ENCODE peak calls at places on chromosome 6, in four cellular contexts. One of them, this sample, is unnamed.

GRCh38 chr6:167669870-167670802 is 156.6 kb upstream of the AFDN start:
- DNase-seq in tibial artery: no peak
- DNase-seq in PC-9: no peak
- DNase-seq in BJ: no peak
- DNase-seq in this sample: no peak

GRCh38 chr6:140744648-140745320 is 1370.3 kb upstream of the CITED2 start:
- DNase-seq in tibial artery: no peak
- DNase-seq in BJ: no peak
- DNase-seq in PC-9: peak; percentile 41
- DNase-seq in this sample: no peak

GRCh38 chr6:123208111-123208510 is 212.1 kb downstream of the CLVS2 start:
- DNase-seq in tibial artery: no peak
- DNase-seq in PC-9: no peak
- DNase-seq in BJ: no peak
- DNase-seq in this sample: no peak

GRCh38 chr6:29071831-29072723 is 15.0 kb downstream of the OR2B3 start:
- DNase-seq in tibial artery: no peak
- DNase-seq in BJ: no peak
- DNase-seq in PC-9: no peak
- DNase-seq in this sample: no peak

GRCh38 chr6:70413829-70414494 is 654 bp downstream of the FAM135A start:
- DNase-seq in BJ: no peak
- DNase-seq in tibial artery: no peak
- DNase-seq in PC-9: no peak
- DNase-seq in this sample: no peak

GRCh38 chr6:53397283-53397682 is 48.5 kb upstream of the ELOVL5 start:
- DNase-seq in BJ: no peak
- DNase-seq in PC-9: no peak
- DNase-seq in tibial artery: no peak
- DNase-seq in this sample: no peak

GRCh38 chr6:71537717-71538116 is 249.1 kb downstream of the OGFRL1 start:
- DNase-seq in tibial artery: no peak
- DNase-seq in PC-9: no peak
- DNase-seq in BJ: no peak
- DNase-seq in this sample: no peak

GRCh38 chr6:134021396-134022122 is 30.9 kb downstream of the SLC2A12 start:
- DNase-seq in PC-9: no peak
- DNase-seq in BJ: no peak
- DNase-seq in tibial artery: no peak
- DNase-seq in this sample: no peak

GRCh38 chr6:167795874-167796667 is 30.6 kb upstream of the AFDN start:
- DNase-seq in tibial artery: no peak
- DNase-seq in PC-9: no peak
- DNase-seq in BJ: no peak
- DNase-seq in this sample: no peak

GRCh38 chr6:137734005-137734874 is 132.8 kb upstream of the TNFAIP3 start:
- DNase-seq in PC-9: no peak
- DNase-seq in BJ: no peak
- DNase-seq in tibial artery: no peak
- DNase-seq in this sample: no peak

GRCh38 chr6:126618639-126619331 is 278.9 kb downstream of the CENPW start:
- DNase-seq in PC-9: no peak
- DNase-seq in tibial artery: no peak
- DNase-seq in BJ: no peak
- DNase-seq in this sample: no peak

GRCh38 chr6:117549606-117550005 is 52.7 kb downstream of the GOPC start:
- DNase-seq in PC-9: no peak
- DNase-seq in BJ: no peak
- DNase-seq in tibial artery: no peak
- DNase-seq in this sample: no peak

GRCh38 chr6:50889912-50890311 is 71.2 kb downstream of the TFAP2B start:
- DNase-seq in BJ: no peak
- DNase-seq in PC-9: no peak
- DNase-seq in tibial artery: no peak
- DNase-seq in this sample: no peak

GRCh38 chr6:24910331-24910849 is 25.4 kb downstream of the RIPOR2 start:
- DNase-seq in tibial artery: no peak
- DNase-seq in BJ: no peak
- DNase-seq in PC-9: no peak
- DNase-seq in this sample: no peak

GRCh38 chr6:42251911-42252637 is 34.4 kb upstream of the MRPS10 start:
- DNase-seq in BJ: peak; percentile 7
- DNase-seq in tibial artery: no peak
- DNase-seq in PC-9: peak; percentile 38
- DNase-seq in this sample: no peak

GRCh38 chr6:10720229-10720959 is 2.5 kb upstream of the TMEM14C start:
- DNase-seq in tibial artery: peak; percentile 70
- DNase-seq in PC-9: no peak
- DNase-seq in BJ: no peak
- DNase-seq in this sample: no peak

GRCh38 chr6:44051516-44051915 is 75.7 kb downstream of the MRPL14 start:
- DNase-seq in tibial artery: no peak
- DNase-seq in PC-9: peak; percentile 81
- DNase-seq in BJ: no peak
- DNase-seq in this sample: no peak

DNA sequence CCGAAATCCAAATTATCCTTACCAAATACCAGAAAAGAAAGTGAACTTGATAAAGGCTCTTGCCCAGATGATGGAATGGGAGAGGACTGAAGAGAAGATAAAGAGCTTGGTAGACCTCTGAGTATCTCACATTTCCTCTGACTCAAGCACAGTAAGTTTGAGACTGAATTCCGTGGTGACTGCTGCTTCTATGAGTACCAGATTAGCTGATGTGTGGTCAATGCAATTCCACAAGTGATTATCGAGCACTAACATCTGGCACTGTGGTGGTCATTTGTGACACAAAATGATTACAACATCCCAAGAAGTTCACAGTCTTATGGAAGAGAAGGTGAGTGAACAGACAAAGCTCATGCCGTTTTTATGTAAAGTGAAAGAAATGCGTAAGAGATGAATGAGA is 2.6 kb upstream of the RPS6KA2 start:
- DNase-seq in tibial artery: no peak
- DNase-seq in BJ: no peak
- DNase-seq in PC-9: no peak
- DNase-seq in this sample: no peak
- H3K4me3 ChIP-seq in tibial artery: no peak overlapping the region
- H3K4me3 ChIP-seq in BJ: no peak overlapping the region
- H3K4me3 ChIP-seq in PC-9: no peak overlapping the region
- H3K4me3 ChIP-seq in this sample: no peak overlapping the region

DNA sequence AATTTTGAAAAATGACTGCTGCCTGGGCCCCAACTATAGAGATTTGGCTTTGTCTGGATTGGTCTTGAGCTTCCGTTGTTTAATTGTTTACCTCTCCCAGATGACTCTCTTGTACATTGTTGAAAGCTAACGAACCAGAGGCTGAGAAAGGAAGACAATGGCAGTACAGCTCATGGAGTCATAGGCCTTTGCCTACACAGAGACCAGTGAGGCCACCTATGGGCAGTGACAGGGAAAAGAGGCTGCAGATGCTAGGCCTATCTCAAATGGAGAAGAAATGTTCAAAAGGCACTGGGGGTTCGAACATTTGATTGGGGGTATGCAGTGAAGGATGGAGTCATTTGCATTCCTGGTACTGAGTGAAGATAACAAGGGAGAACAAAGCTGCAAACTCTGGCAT is 29.1 kb downstream of the OPN5 start:
- DNase-seq in BJ: no peak
- DNase-seq in tibial artery: no peak
- DNase-seq in PC-9: no peak
- DNase-seq in this sample: no peak
- TF ChIP-seq CTCF in BJ: no peak
- TF ChIP-seq CTCF in tibial artery: no peak
- TF ChIP-seq CTCF in PC-9: no peak
- TF ChIP-seq CTCF in this sample: no peak

GRCh38 chr6:26043389-26044139 is 43.7 kb upstream of the HFE start:
- DNase-seq in PC-9: peak; percentile 92
- DNase-seq in BJ: peak; percentile 93
- DNase-seq in tibial artery: peak; percentile 89
- DNase-seq in this sample: peak; percentile 96

GRCh38 chr6:26048590-26048989 is 38.6 kb upstream of the HFE start:
- DNase-seq in BJ: no peak
- DNase-seq in tibial artery: no peak
- DNase-seq in PC-9: no peak
- DNase-seq in this sample: no peak

GRCh38 chr6:26045046-26045938 is 41.9 kb upstream of the HFE start:
- DNase-seq in BJ: peak; percentile 87
- DNase-seq in tibial artery: peak; percentile 86
- DNase-seq in PC-9: peak; percentile 88
- DNase-seq in this sample: peak; percentile 82

GRCh38 chr6:26044140-26045045 is 42.8 kb upstream of the HFE start:
- DNase-seq in PC-9: peak; percentile 21
- DNase-seq in BJ: no peak
- DNase-seq in tibial artery: no peak
- DNase-seq in this sample: no peak

GRCh38 chr6:26045939-26046368 is 41.3 kb upstream of the HFE start:
- DNase-seq in tibial artery: no peak
- DNase-seq in BJ: no peak
- DNase-seq in PC-9: peak; percentile 34
- DNase-seq in this sample: no peak
- H3K4me3 ChIP-seq in tibial artery: peak overlapping the region; percentile 73
- H3K4me3 ChIP-seq in BJ: no peak overlapping the region
- H3K4me3 ChIP-seq in PC-9: peak overlapping the region; percentile 59
- H3K4me3 ChIP-seq in this sample: peak overlapping the region; percentile 66

GRCh38 chr6:170212956-170213636 is 77.8 kb downstream of the DLL1 start:
- DNase-seq in BJ: no peak
- DNase-seq in tibial artery: peak; percentile 61
- DNase-seq in PC-9: no peak
- DNase-seq in this sample: no peak
- TF ChIP-seq CTCF in BJ: no peak
- TF ChIP-seq CTCF in tibial artery: no peak
- TF ChIP-seq CTCF in PC-9: no peak
- TF ChIP-seq CTCF in this sample: no peak

This sample was measured in AG04450.